ENCODE peak calls at places on chromosomes 3 and 15, in six cellular contexts. A, D, G, N, P and S are unnamed samples. For H3K4me1 and H3K9me3, the result is how much of the 10 kb centered on the place peaks cover.

GRCh38 chr3:48404440-48405342 is 25.2 kb downstream of the PLXNB1 start:
- DNase-seq in N (no peak), D (no peak), G (peak), P (no peak), A (peak), S (no peak)

GRCh38 chr3:110420158-110420641 is 651.4 kb upstream of the NECTIN3 start:
- DNase-seq in N (no peak), A (no peak), D (peak), G (no peak), P (peak), S (no peak)

GRCh38 chr3:153704115-153704514 is 417.1 kb upstream of the ARHGEF26 start:
- DNase-seq in D (no peak), G (no peak), P (no peak), N (no peak), A (no peak), S (no peak)

GRCh38 chr3:54121404-54122045 is 827 bp upstream of the CACNA2D3 start:
- DNase-seq in N (no peak), G (no peak), P (no peak), D (no peak), A (no peak), S (no peak)

GRCh38 chr3:188938999-188939398 is 232.8 kb upstream of the TPRG1 start:
- DNase-seq in G (no peak), N (no peak), P (no peak), A (no peak), D (no peak), S (no peak)

GRCh38 chr3:126449621-126450051 is 26.1 kb downstream of the ZXDC start:
- DNase-seq in N (no peak), D (no peak), A (no peak), P (no peak), G (peak), S (no peak)

GRCh38 chr15:48096813-48097212 is 24.0 kb upstream of the SLC24A5 start:
- DNase-seq in N (no peak), P (no peak), G (no peak), D (peak), A (no peak), S (no peak)

GRCh38 chr15:65049418-65049840 is 4.2 kb downstream of the SLC51B start:
- DNase-seq in A (peak), D (peak), N (peak), P (peak), G (peak), S (peak)

GRCh38 chr3:129205109-129205832 is 21.6 kb upstream of the CNBP start:
- DNase-seq in D (no peak), N (no peak), P (no peak), A (peak), G (no peak), S (no peak)

GRCh38 chr3:17320266-17320665 is 422.2 kb downstream of the TBC1D5 start:
- DNase-seq in A (no peak), N (no peak), G (no peak), P (no peak), D (peak), S (no peak)

GRCh38 chr3:87207500-87207899 is 19.6 kb upstream of the CHMP2B start:
- DNase-seq in D (no peak), G (no peak), N (no peak), P (peak), A (no peak), S (no peak)

GRCh38 chr15:89307791-89308190 is 26.8 kb downstream of the POLG start:
- DNase-seq in D (peak), G (no peak), A (no peak), P (no peak), N (no peak), S (no peak)

GRCh38 chr3:178182337-178182761 is 353.9 kb upstream of the KCNMB2 start:
- DNase-seq in D (no peak), A (no peak), P (no peak), N (no peak), G (no peak), S (no peak)

GRCh38 chr3:176967525-176967924 is 229.8 kb downstream of the TBL1XR1 start:
- DNase-seq in N (no peak), A (no peak), D (peak), P (no peak), G (no peak), S (no peak)

GRCh38 chr3:97810779-97811390 is 10.9 kb upstream of the CRYBG3 start:
- DNase-seq in G (no peak), D (peak), A (no peak), P (no peak), N (no peak), S (no peak)

GRCh38 chr3:117553461-117553860 is 843.9 kb downstream of the TUSC7 start:
- DNase-seq in D (peak), P (peak), G (no peak), A (no peak), N (no peak), S (no peak)

GRCh38 chr3:48949376-48949717 is 30.7 kb downstream of the ARIH2 start:
- DNase-seq in N (no peak), A (no peak), D (peak), P (no peak), G (no peak), S (no peak)

GRCh38 chr3:127820221-127820870 is 2.0 kb downstream of the MGLL start:
- DNase-seq in P (no peak), G (no peak), A (no peak), D (peak), N (peak), S (no peak)

GRCh38 chr3:76532423-76532822 is 507.5 kb upstream of the ROBO2 start:
- DNase-seq in D (no peak), A (no peak), G (no peak), P (no peak), N (no peak), S (no peak)

GRCh38 chr3:160183375-160184076 is 41.7 kb upstream of the C3orf80 start:
- DNase-seq in N (no peak), P (no peak), D (peak), A (no peak), G (no peak), S (no peak)

GRCh38 chr3:122064318-122064717 is 9.2 kb downstream of the CD86 start:
- DNase-seq in D (no peak), A (no peak), P (no peak), N (no peak), G (no peak), S (no peak)

GRCh38 chr15:51280838-51281237 is 57.6 kb downstream of the CYP19A1 start:
- DNase-seq in G (no peak), A (no peak), P (no peak), N (no peak), D (no peak), S (no peak)

GRCh38 chr3:63655519-63655918 is 3.0 kb downstream of the SNTN start:
- DNase-seq in A (no peak), D (peak), G (no peak), P (no peak), N (no peak), S (no peak)

GRCh38 chr15:30922469-30923311 is 19.0 kb downstream of the FAN1 start:
- DNase-seq in A (no peak), D (peak), N (peak), G (peak), P (no peak), S (no peak)

GRCh38 chr15:71374607-71375352 is 259.5 kb downstream of the THSD4 start:
- DNase-seq in G (no peak), A (no peak), P (no peak), N (peak), D (peak), S (no peak)

GRCh38 chr3:146086211-146086610 is 74.8 kb downstream of the PLOD2 start:
- DNase-seq in G (no peak), N (no peak), P (no peak), A (no peak), D (peak), S (no peak)

GRCh38 chr15:23565395-23566069 is at the start of gene MKRN3:
- DNase-seq in A (no peak), P (peak), G (no peak), D (peak), N (peak), S (no peak)

GRCh38 chr3:138600341-138600740 is 6.3 kb upstream of the CEP70 start:
- DNase-seq in P (no peak), N (no peak), D (no peak), G (no peak), A (no peak), S (no peak)

GRCh38 chr3:44065311-44065710 is 176.4 kb upstream of the TOPAZ1 start:
- DNase-seq in A (no peak), N (no peak), G (peak), P (no peak), D (no peak), S (no peak)

GRCh38 chr3:97823503-97824004 is 1.7 kb downstream of the CRYBG3 start:
- DNase-seq in A (no peak), P (no peak), G (no peak), D (no peak), N (no peak), S (no peak)

GRCh38 chr15:75352186-75352585 is 5.3 kb downstream of the NEIL1 start:
- DNase-seq in G (no peak), A (no peak), D (no peak), P (no peak), N (no peak), S (no peak)

GRCh38 chr3:140205598-140205997 is 270.6 kb downstream of the CLSTN2 start:
- DNase-seq in A (no peak), N (no peak), D (no peak), P (no peak), G (no peak), S (no peak)

GRCh38 chr3:140207541-140207940 is 272.6 kb downstream of the CLSTN2 start:
- DNase-seq in N (no peak), P (no peak), A (no peak), D (no peak), G (no peak), S (no peak)

GRCh38 chr3:140203510-140203909 is 268.5 kb downstream of the CLSTN2 start:
- DNase-seq in A (no peak), D (no peak), N (no peak), G (no peak), P (no peak), S (no peak)

GRCh38 chr3:140204271-140204984 is 269.4 kb downstream of the CLSTN2 start:
- DNase-seq in N (no peak), G (no peak), P (no peak), A (no peak), D (no peak), S (no peak)

DNA sequence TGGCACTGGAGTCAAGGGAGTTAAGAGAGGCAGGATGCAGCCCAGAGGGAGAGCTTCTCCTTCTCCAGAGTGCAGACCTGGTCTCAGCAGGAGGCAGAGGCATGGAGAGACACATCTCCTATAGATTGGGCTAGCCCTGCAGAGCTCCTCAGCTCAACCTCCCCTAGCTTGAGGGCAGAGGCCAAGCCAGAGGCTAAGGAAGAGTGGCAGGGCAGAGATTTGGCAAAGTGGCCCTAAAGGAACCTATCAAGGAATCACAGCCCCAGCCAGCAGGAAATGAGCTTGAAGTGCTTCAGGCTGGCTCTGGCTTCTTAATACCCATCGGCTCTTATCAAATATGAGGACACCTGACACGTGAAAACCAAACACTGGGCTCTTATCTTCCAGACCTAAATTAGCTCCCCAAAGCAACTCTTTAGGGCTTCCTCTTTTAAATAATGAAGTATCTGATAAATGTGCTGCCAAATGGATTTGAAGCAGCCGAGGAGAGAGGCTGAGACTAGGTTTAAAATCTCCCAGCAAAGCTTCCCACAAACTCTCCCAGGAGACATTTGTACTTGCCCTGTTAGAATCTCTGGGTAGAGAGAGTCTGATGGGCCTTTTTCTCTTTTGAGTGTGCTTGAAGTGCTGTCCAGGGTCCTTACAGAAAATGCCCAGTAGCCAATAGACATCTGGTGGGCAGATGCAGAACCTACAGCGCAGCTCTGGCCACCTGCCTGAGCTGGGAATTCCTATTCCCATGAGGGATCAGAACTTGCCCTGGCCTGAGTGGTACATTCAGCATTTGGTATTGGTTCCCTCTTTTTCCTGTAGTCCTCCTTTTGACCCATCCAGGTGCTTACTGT is 271.4 kb downstream of the CLSTN2 start:
- DNase-seq in G (no peak), D (peak), P (no peak), N (no peak), A (no peak), S (no peak)
- H3K4me1 ChIP-seq in G (under half), D (under half), P (under half), N (under half), A (under half), S (under half)

GRCh38 chr15:32855942-32856341 is 138.1 kb downstream of the GREM1 start:
- DNase-seq in P (peak), A (no peak), N (no peak), D (peak), G (no peak), S (no peak)
- TF ChIP-seq POLR2A in P (no peak), A (no peak), N (no peak), D (no peak), G (no peak), S (no peak)

DNA sequence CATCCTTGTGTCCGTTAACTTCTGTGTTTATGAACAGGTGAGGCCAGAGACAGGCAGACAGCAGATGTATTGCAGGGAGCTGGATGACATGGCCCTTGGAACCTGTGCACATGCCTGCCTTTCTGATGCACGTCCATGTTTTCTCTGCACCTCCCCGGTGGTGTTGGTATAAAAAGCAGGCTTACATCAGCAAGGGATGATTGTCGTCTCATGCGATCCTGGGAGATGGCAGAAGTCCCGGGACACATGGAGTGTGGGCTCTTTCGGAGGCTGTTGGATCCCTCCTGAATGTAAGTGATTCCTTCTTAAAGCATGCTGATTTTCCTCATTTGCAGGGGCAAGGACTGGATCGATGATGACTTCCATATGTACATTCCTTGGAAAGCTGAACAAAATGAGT is 134.8 kb downstream of the SNRPN start:
- DNase-seq in A (no peak), P (no peak), N (no peak), G (no peak), D (no peak), S (no peak)
- H3K9me3 ChIP-seq in A (half or more), P (under half), N (half or more), G (half or more), D (half or more), S (half or more)

DNA sequence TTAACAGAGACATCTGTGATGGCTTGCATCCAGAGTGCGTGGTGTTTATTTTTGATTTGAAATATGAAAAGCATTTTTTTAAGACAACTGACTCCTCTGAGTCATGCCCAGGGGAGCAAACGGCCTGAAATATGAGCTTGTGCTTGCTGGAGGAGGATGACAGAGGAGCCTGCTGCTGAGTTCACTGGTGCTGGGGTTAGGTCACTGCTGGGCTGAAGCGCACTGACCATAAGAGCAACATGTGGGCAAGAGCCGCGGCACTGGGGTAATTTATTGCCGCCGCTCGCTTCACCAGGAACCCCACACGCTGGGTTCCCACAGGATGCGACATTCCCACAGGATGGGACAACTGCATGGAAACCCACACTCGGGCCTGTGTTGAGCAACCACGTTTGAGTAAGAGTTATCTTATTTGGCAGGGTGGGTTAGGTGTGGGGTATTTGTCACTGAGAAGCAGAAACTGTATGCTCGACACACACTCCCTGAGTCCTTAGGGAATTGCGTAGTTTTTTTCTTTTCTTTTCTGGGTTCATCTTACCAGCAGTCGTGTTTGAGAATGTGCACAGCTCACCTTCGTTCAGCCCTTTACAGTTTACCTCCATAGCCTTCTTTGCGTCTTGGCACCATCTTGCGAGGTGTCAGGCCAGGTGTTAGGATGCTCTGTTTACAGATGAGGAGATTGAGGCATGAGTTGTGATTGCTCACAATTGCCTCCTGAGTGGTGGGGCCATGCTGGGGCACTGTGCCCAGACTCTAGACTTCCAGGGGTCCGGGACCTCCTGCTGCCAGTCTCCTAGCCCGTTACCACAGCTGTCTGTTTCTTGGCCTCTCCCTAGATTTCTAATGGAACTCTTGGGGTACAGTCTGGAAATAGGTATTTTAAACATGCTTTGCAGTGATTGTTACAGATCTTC is 60.4 kb downstream of the SMAD3 start:
- DNase-seq in N (no peak), P (peak), D (peak), G (peak), A (peak), S (no peak)
- H3K4me1 ChIP-seq in N (half or more), P (half or more), D (half or more), G (half or more), A (half or more), S (half or more)